ENCODE peak calls at places on chromosomes 1 and 21, in ten cellular contexts. One of them, this sample, is unnamed.

GRCh38 chr1:47582891-47583608 is 145.2 kb downstream of the FOXD2 start:
- DNase-seq in cardiac muscle cell: no peak
- DNase-seq in choroid plexus epithelial cell: no peak
- DNase-seq in glutamatergic neuron: peak
- DNase-seq in neural crest cell: no peak
- DNase-seq in ovary: no peak
- DNase-seq in heart left ventricle: peak
- DNase-seq in WTC11: no peak
- DNase-seq in neural progenitor cell: no peak
- DNase-seq in tibial nerve: no peak
- DNase-seq in this sample: no peak

GRCh38 chr21:38244885-38245869 is 11.6 kb upstream of the KCNJ15 start:
- DNase-seq in cardiac muscle cell: no peak
- DNase-seq in choroid plexus epithelial cell: peak
- DNase-seq in glutamatergic neuron: no peak
- DNase-seq in neural crest cell: no peak
- DNase-seq in ovary: no peak
- DNase-seq in heart left ventricle: no peak
- DNase-seq in WTC11: no peak
- DNase-seq in neural progenitor cell: no peak
- DNase-seq in tibial nerve: no peak
- DNase-seq in this sample: peak

GRCh38 chr1:68188060-68188538 is 44.2 kb downstream of the WLS start:
- DNase-seq in cardiac muscle cell: no peak
- DNase-seq in choroid plexus epithelial cell: peak
- DNase-seq in glutamatergic neuron: no peak
- DNase-seq in neural crest cell: no peak
- DNase-seq in ovary: no peak
- DNase-seq in heart left ventricle: no peak
- DNase-seq in WTC11: no peak
- DNase-seq in neural progenitor cell: no peak
- DNase-seq in tibial nerve: no peak
- DNase-seq in this sample: no peak

GRCh38 chr1:36511804-36512798 is 29.4 kb upstream of the CSF3R start:
- DNase-seq in cardiac muscle cell: no peak
- DNase-seq in choroid plexus epithelial cell: peak
- DNase-seq in glutamatergic neuron: no peak
- DNase-seq in neural crest cell: no peak
- DNase-seq in ovary: no peak
- DNase-seq in heart left ventricle: no peak
- DNase-seq in WTC11: no peak
- DNase-seq in neural progenitor cell: no peak
- DNase-seq in tibial nerve: no peak
- DNase-seq in this sample: no peak

GRCh38 chr1:1419812-1420653 is 1.0 kb downstream of the ANKRD65 start:
- DNase-seq in cardiac muscle cell: no peak
- DNase-seq in choroid plexus epithelial cell: no peak
- DNase-seq in glutamatergic neuron: no peak
- DNase-seq in neural crest cell: no peak
- DNase-seq in ovary: peak
- DNase-seq in heart left ventricle: no peak
- DNase-seq in WTC11: peak
- DNase-seq in neural progenitor cell: peak
- DNase-seq in tibial nerve: no peak
- DNase-seq in this sample: no peak

GRCh38 chr1:8026976-8027747 is 1.1 kb upstream of the ERRFI1 start:
- DNase-seq in cardiac muscle cell: no peak
- DNase-seq in choroid plexus epithelial cell: peak
- DNase-seq in glutamatergic neuron: no peak
- DNase-seq in neural crest cell: no peak
- DNase-seq in ovary: peak
- DNase-seq in heart left ventricle: no peak
- DNase-seq in WTC11: peak
- DNase-seq in neural progenitor cell: peak
- DNase-seq in tibial nerve: no peak
- DNase-seq in this sample: no peak

GRCh38 chr1:117061986-117062415 is 1.9 kb downstream of the TTF2 start:
- DNase-seq in cardiac muscle cell: no peak
- DNase-seq in choroid plexus epithelial cell: peak
- DNase-seq in glutamatergic neuron: no peak
- DNase-seq in neural crest cell: no peak
- DNase-seq in ovary: no peak
- DNase-seq in heart left ventricle: no peak
- DNase-seq in WTC11: no peak
- DNase-seq in neural progenitor cell: no peak
- DNase-seq in tibial nerve: no peak
- DNase-seq in this sample: peak

GRCh38 chr1:184773762-184774320 is 19.2 kb upstream of the EDEM3 start:
- DNase-seq in cardiac muscle cell: no peak
- DNase-seq in choroid plexus epithelial cell: no peak
- DNase-seq in glutamatergic neuron: no peak
- DNase-seq in neural crest cell: no peak
- DNase-seq in ovary: no peak
- DNase-seq in heart left ventricle: no peak
- DNase-seq in WTC11: no peak
- DNase-seq in neural progenitor cell: no peak
- DNase-seq in tibial nerve: no peak
- DNase-seq in this sample: no peak

GRCh38 chr1:51908499-51908898 is 30.0 kb upstream of the NRDC start:
- DNase-seq in cardiac muscle cell: no peak
- DNase-seq in choroid plexus epithelial cell: no peak
- DNase-seq in glutamatergic neuron: no peak
- DNase-seq in neural crest cell: no peak
- DNase-seq in ovary: no peak
- DNase-seq in heart left ventricle: no peak
- DNase-seq in WTC11: no peak
- DNase-seq in neural progenitor cell: no peak
- DNase-seq in tibial nerve: no peak
- DNase-seq in this sample: no peak

GRCh38 chr1:94805912-94806311 is 14.2 kb upstream of the SLC44A3 start:
- DNase-seq in cardiac muscle cell: peak
- DNase-seq in choroid plexus epithelial cell: peak
- DNase-seq in glutamatergic neuron: peak
- DNase-seq in neural crest cell: peak
- DNase-seq in ovary: peak
- DNase-seq in heart left ventricle: peak
- DNase-seq in WTC11: peak
- DNase-seq in neural progenitor cell: peak
- DNase-seq in tibial nerve: no peak
- DNase-seq in this sample: peak

GRCh38 chr1:195765099-195765498 is 843.1 kb downstream of the KCNT2 start:
- DNase-seq in cardiac muscle cell: no peak
- DNase-seq in choroid plexus epithelial cell: no peak
- DNase-seq in glutamatergic neuron: no peak
- DNase-seq in neural crest cell: no peak
- DNase-seq in ovary: no peak
- DNase-seq in heart left ventricle: no peak
- DNase-seq in WTC11: no peak
- DNase-seq in neural progenitor cell: no peak
- DNase-seq in tibial nerve: no peak
- DNase-seq in this sample: no peak

GRCh38 chr1:65525297-65526048 is 105.0 kb downstream of the LEPR start:
- DNase-seq in cardiac muscle cell: peak
- DNase-seq in choroid plexus epithelial cell: no peak
- DNase-seq in glutamatergic neuron: peak
- DNase-seq in neural crest cell: peak
- DNase-seq in ovary: peak
- DNase-seq in heart left ventricle: no peak
- DNase-seq in WTC11: peak
- DNase-seq in neural progenitor cell: peak
- DNase-seq in tibial nerve: peak
- DNase-seq in this sample: peak

GRCh38 chr1:170929835-170930554 is 5.3 kb upstream of the MROH9 start:
- DNase-seq in cardiac muscle cell: peak
- DNase-seq in choroid plexus epithelial cell: peak
- DNase-seq in glutamatergic neuron: no peak
- DNase-seq in neural crest cell: no peak
- DNase-seq in ovary: peak
- DNase-seq in heart left ventricle: no peak
- DNase-seq in WTC11: no peak
- DNase-seq in neural progenitor cell: peak
- DNase-seq in tibial nerve: no peak
- DNase-seq in this sample: peak

GRCh38 chr1:81374481-81374880 is 426.3 kb upstream of the ADGRL2 start:
- DNase-seq in cardiac muscle cell: no peak
- DNase-seq in choroid plexus epithelial cell: no peak
- DNase-seq in glutamatergic neuron: no peak
- DNase-seq in neural crest cell: no peak
- DNase-seq in ovary: no peak
- DNase-seq in heart left ventricle: no peak
- DNase-seq in WTC11: no peak
- DNase-seq in neural progenitor cell: no peak
- DNase-seq in tibial nerve: no peak
- DNase-seq in this sample: no peak

GRCh38 chr1:46179138-46180081 is 3.1 kb upstream of the P3R3URF start:
- DNase-seq in cardiac muscle cell: peak
- DNase-seq in choroid plexus epithelial cell: peak
- DNase-seq in glutamatergic neuron: peak
- DNase-seq in neural crest cell: peak
- DNase-seq in ovary: peak
- DNase-seq in heart left ventricle: peak
- DNase-seq in WTC11: peak
- DNase-seq in neural progenitor cell: peak
- DNase-seq in tibial nerve: peak
- DNase-seq in this sample: peak

GRCh38 chr1:46183119-46183842 is 7.0 kb upstream of the P3R3URF start:
- DNase-seq in cardiac muscle cell: peak
- DNase-seq in choroid plexus epithelial cell: peak
- DNase-seq in glutamatergic neuron: no peak
- DNase-seq in neural crest cell: no peak
- DNase-seq in ovary: peak
- DNase-seq in heart left ventricle: peak
- DNase-seq in WTC11: no peak
- DNase-seq in neural progenitor cell: no peak
- DNase-seq in tibial nerve: no peak
- DNase-seq in this sample: no peak

GRCh38 chr1:46176211-46176865 is at the start of gene P3R3URF:
- DNase-seq in cardiac muscle cell: no peak
- DNase-seq in choroid plexus epithelial cell: no peak
- DNase-seq in glutamatergic neuron: no peak
- DNase-seq in neural crest cell: no peak
- DNase-seq in ovary: no peak
- DNase-seq in heart left ventricle: no peak
- DNase-seq in WTC11: no peak
- DNase-seq in neural progenitor cell: no peak
- DNase-seq in tibial nerve: no peak
- DNase-seq in this sample: no peak

GRCh38 chr1:46181343-46182260 is 5.3 kb upstream of the P3R3URF start:
- DNase-seq in cardiac muscle cell: no peak
- DNase-seq in choroid plexus epithelial cell: peak
- DNase-seq in glutamatergic neuron: no peak
- DNase-seq in neural crest cell: no peak
- DNase-seq in ovary: no peak
- DNase-seq in heart left ventricle: no peak
- DNase-seq in WTC11: no peak
- DNase-seq in neural progenitor cell: no peak
- DNase-seq in tibial nerve: no peak
- DNase-seq in this sample: no peak

GRCh38 chr1:46180082-46180616 is 3.9 kb upstream of the P3R3URF start:
- DNase-seq in cardiac muscle cell: peak
- DNase-seq in choroid plexus epithelial cell: no peak
- DNase-seq in glutamatergic neuron: peak
- DNase-seq in neural crest cell: no peak
- DNase-seq in ovary: no peak
- DNase-seq in heart left ventricle: no peak
- DNase-seq in WTC11: peak
- DNase-seq in neural progenitor cell: peak
- DNase-seq in tibial nerve: no peak
- DNase-seq in this sample: no peak
- TF ChIP-seq CTCF in cardiac muscle cell: no peak
- TF ChIP-seq CTCF in choroid plexus epithelial cell: no peak
- TF ChIP-seq CTCF in glutamatergic neuron: no peak
- TF ChIP-seq CTCF in neural crest cell: no peak
- TF ChIP-seq CTCF in ovary: no peak
- TF ChIP-seq CTCF in heart left ventricle: no peak
- TF ChIP-seq CTCF in WTC11: no peak
- TF ChIP-seq CTCF in neural progenitor cell: no peak
- TF ChIP-seq CTCF in tibial nerve: no peak
- TF ChIP-seq CTCF in this sample: peak

GRCh38 chr1:230403442-230403841 is 22.7 kb downstream of the PGBD5 start:
- DNase-seq in cardiac muscle cell: no peak
- DNase-seq in choroid plexus epithelial cell: no peak
- DNase-seq in glutamatergic neuron: no peak
- DNase-seq in neural crest cell: no peak
- DNase-seq in ovary: no peak
- DNase-seq in heart left ventricle: no peak
- DNase-seq in WTC11: peak
- DNase-seq in neural progenitor cell: no peak
- DNase-seq in tibial nerve: no peak
- DNase-seq in this sample: no peak
- TF ChIP-seq CTCF in cardiac muscle cell: no peak
- TF ChIP-seq CTCF in choroid plexus epithelial cell: no peak
- TF ChIP-seq CTCF in glutamatergic neuron: no peak
- TF ChIP-seq CTCF in neural crest cell: no peak
- TF ChIP-seq CTCF in ovary: no peak
- TF ChIP-seq CTCF in heart left ventricle: no peak
- TF ChIP-seq CTCF in WTC11: peak
- TF ChIP-seq CTCF in neural progenitor cell: peak
- TF ChIP-seq CTCF in tibial nerve: no peak
- TF ChIP-seq CTCF in this sample: no peak

GRCh38 chr1:58821309-58821708 is 37.5 kb upstream of the JUN start:
- DNase-seq in cardiac muscle cell: no peak
- DNase-seq in choroid plexus epithelial cell: no peak
- DNase-seq in glutamatergic neuron: no peak
- DNase-seq in neural crest cell: no peak
- DNase-seq in ovary: no peak
- DNase-seq in heart left ventricle: no peak
- DNase-seq in WTC11: no peak
- DNase-seq in neural progenitor cell: no peak
- DNase-seq in tibial nerve: no peak
- DNase-seq in this sample: no peak
- TF ChIP-seq CTCF in cardiac muscle cell: no peak
- TF ChIP-seq CTCF in choroid plexus epithelial cell: no peak
- TF ChIP-seq CTCF in glutamatergic neuron: no peak
- TF ChIP-seq CTCF in neural crest cell: no peak
- TF ChIP-seq CTCF in ovary: no peak
- TF ChIP-seq CTCF in heart left ventricle: no peak
- TF ChIP-seq CTCF in WTC11: no peak
- TF ChIP-seq CTCF in neural progenitor cell: no peak
- TF ChIP-seq CTCF in tibial nerve: no peak
- TF ChIP-seq CTCF in this sample: no peak

DNA sequence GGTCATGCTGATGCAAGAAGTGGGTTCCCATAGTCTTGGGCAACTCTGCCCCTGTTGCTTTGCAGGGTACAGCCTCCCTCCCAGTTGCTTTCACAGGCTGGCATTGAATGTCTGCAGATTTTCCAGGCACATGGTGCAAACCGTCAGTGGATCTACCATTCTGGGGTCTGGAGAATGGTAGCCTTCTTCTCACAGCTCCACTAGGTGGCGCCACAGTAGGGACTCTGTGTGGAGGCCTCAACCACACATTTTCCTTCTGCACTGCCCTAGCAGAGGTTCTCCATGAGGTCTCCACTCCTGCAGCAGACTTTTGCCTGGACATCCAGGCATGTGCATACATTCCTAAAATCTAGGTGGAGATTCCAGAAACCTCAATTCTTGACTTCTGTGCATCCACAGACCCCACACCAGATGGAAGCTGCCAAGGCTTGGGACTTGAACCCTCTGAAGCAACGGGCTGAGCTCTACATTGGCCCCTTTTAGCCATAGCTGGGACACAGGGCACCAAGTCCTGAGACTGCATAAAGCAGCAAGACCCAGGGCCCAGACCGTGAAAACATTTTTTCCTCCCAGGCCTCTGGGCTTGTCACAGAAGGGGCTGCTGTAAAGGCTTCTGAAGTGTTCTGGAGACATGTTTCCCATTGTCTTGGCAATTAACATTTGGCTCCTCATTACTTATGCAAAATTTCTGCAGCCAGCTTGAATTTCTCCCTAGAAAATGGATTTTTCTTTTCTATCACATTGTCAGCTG is 466.2 kb upstream of the PBX1 start:
- DNase-seq in cardiac muscle cell: no peak
- DNase-seq in choroid plexus epithelial cell: peak
- DNase-seq in glutamatergic neuron: no peak
- DNase-seq in neural crest cell: no peak
- DNase-seq in ovary: no peak
- DNase-seq in heart left ventricle: no peak
- DNase-seq in WTC11: peak
- DNase-seq in neural progenitor cell: no peak
- DNase-seq in tibial nerve: no peak
- DNase-seq in this sample: no peak
- TF ChIP-seq CTCF in cardiac muscle cell: peak
- TF ChIP-seq CTCF in choroid plexus epithelial cell: peak
- TF ChIP-seq CTCF in glutamatergic neuron: no peak
- TF ChIP-seq CTCF in neural crest cell: peak
- TF ChIP-seq CTCF in ovary: no peak
- TF ChIP-seq CTCF in heart left ventricle: peak
- TF ChIP-seq CTCF in WTC11: peak
- TF ChIP-seq CTCF in neural progenitor cell: peak
- TF ChIP-seq CTCF in tibial nerve: no peak
- TF ChIP-seq CTCF in this sample: no peak